ENCODE peak calls at places on chromosomes 16 and 17, in seven cellular contexts. V is epithelial cell of esophagus, J is OCI-LY7, Z is upper lobe of right lung, Q is PC-9, S is HFF-Myc, H is GM20000. I is an unnamed sample.

GRCh38 chr17:27577124-27577761 is 53.7 kb upstream of the LGALS9 start:
- DNase-seq in V (peak), J (no peak), Z (no peak), Q (no peak), S (no peak), H (no peak), I (no peak)

GRCh38 chr17:44587339-44587738 is 30.1 kb downstream of the FZD2 start:
- DNase-seq in V (peak), J (no peak), Z (peak), Q (peak), S (peak), H (no peak), I (peak)

GRCh38 chr17:55561973-55562495 is 50.8 kb upstream of the SMIM36 start:
- DNase-seq in V (no peak), J (no peak), Z (no peak), Q (no peak), S (no peak), H (no peak), I (no peak)

GRCh38 chr17:14359251-14359939 is 58.5 kb downstream of the HS3ST3B1 start:
- DNase-seq in V (no peak), J (peak), Z (no peak), Q (no peak), S (no peak), H (peak), I (no peak)

GRCh38 chr16:16778322-16778721 is 399.4 kb downstream of the NPIPA7 start:
- DNase-seq in V (no peak), J (no peak), Z (no peak), Q (no peak), S (no peak), H (no peak), I (no peak)

GRCh38 chr17:4344926-4345325 is 21.5 kb downstream of the UBE2G1 start:
- DNase-seq in V (no peak), J (no peak), Z (no peak), Q (no peak), S (no peak), H (no peak), I (no peak)

GRCh38 chr17:48605409-48605864 is 651 bp upstream of the HOXB6 start:
- DNase-seq in V (no peak), J (no peak), Z (no peak), Q (no peak), S (no peak), H (no peak), I (no peak)

GRCh38 chr16:49473773-49474172 is 100.2 kb downstream of the C16orf78 start:
- DNase-seq in V (no peak), J (no peak), Z (peak), Q (no peak), S (no peak), H (no peak), I (no peak)

GRCh38 chr16:18841833-18842525 is 40.6 kb upstream of the ARL6IP1 start:
- DNase-seq in V (peak), J (no peak), Z (no peak), Q (no peak), S (no peak), H (no peak), I (no peak)

DNA sequence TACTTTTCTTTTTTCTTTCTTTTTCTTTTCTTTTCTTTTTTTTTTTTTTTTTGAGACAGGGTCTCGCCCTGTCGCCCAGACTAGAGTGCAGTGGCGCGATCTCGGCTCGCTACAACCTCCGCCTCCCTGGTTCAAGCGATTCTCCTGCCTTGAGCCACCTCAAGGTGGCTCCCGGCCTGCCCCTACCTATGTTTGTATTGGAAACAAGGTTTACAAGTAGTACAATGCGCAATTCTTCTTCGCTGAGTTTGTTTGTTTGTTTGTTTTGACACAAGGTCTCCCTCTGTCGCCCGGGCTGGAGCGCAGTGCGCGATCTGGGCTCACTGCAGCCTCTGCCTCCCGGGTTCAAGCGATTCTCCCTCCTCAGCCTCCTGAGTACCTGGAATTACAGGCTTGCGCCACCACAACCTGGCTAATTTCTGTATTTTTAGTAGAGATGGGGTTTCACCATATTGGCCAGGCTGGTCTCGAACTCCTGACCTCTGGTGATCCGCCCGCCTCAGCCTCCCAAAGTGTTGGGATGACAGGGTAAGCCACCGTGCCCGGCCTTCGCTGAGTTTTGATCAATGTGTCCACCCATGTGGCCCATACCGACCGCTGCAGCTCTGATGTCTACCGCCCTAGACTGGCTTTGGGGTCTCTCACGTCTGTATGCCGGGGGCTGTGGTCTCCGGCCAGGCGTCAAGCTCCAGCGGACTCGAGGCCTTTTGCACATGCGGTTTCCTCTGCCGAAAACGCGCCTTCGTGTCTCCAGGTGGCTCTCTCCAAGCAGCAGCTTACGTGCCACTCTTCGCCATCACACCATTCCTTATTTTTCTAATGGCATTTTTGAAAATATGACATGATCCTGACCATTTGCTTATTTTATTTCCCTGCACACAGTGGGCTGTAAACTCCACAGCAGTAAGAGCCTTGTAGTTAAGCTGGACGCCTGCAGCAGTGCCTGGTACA is 1.1 kb upstream of the YBX2 start:
- DNase-seq in V (no peak), J (peak), Z (no peak), Q (no peak), S (no peak), H (peak), I (no peak)
- TF ChIP-seq CTCF in V (peak), J (peak), Z (no peak), Q (no peak), S (no peak), H (no peak), I (no peak)

GRCh38 chr16:4472880-4473279 is 1.5 kb downstream of the NMRAL1 start:
- DNase-seq in V (no peak), J (no peak), Z (no peak), Q (no peak), S (no peak), H (no peak), I (no peak)
- TF ChIP-seq CTCF in V (no peak), J (no peak), Z (no peak), Q (no peak), S (no peak), H (no peak), I (no peak)

GRCh38 chr16:71214771-71215381 is 15.6 kb downstream of the HYDIN start:
- DNase-seq in V (peak), J (no peak), Z (no peak), Q (no peak), S (no peak), H (peak), I (no peak)

DNA sequence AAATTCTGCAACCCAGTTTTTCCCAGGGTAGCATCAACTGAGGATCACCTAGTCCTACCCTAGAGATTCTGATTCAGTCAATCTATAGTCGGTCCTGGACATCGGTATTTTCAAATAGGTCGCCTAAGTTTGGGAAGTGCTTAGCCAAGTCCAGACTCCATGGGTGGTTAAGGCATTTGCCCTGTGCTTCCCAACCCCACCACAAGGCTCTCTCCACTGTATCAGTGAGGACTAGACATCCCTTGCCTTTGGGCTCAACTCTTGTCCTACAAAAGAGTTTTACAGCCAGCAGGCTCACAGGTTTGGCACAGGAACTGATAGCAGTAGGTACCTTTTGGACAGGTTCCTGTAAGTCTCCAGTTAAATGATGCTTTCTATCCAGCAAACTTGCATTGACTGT is 13.8 kb downstream of the HYDIN start:
- DNase-seq in V (no peak), J (no peak), Z (no peak), Q (no peak), S (no peak), H (no peak), I (no peak)
- TF ChIP-seq CTCF in V (peak), J (no peak), Z (no peak), Q (no peak), S (no peak), H (no peak), I (no peak)

DNA sequence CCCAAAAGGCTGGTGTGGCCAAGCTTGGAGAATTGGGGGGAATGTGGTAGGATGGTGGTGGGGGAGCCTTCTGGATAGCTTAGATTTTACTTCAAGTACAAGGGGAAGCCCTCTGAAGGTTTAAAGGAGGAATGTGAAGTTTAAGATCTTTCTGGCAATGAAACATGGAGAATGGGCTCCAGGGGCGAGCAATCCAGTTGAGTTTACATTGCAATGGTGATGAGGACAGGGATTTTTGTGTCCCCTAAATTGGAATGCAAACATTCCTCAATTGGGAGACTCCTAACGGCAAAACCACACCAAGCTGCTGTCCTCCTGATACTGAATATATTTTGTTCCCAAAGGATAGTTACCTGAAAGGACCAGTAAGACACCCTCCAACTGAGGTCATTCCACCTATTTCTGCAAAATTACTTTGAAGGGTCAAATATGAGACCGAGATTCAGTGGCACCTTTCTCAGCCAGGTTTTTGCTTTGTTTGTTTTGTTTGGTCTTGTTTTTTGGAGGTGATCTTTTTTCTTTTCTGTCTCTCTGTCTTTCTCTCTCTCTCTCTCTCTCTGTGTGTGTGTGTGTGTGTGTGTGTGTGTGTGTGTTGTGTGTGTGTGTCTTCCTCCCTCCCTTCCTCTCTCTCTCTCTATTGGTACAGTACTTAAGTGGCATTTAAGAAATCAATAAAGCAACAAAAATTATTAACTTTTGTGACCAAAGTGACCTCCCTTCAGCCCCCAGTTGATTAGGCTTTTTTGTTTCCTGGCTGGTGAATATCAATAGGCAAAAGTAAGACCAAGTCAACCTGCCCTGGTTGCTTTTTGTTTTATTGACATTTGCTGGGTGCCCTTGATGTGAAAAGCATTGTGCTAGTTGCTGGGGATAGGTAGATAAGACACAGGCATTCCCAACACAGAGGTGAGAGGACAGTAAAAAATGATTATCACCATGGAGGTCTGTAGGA is 16.4 kb upstream of the TAT start:
- DNase-seq in V (no peak), J (no peak), Z (no peak), Q (no peak), S (no peak), H (no peak), I (no peak)
- TF ChIP-seq CTCF in V (no peak), J (no peak), Z (no peak), Q (no peak), S (no peak), H (no peak), I (no peak)

DNA sequence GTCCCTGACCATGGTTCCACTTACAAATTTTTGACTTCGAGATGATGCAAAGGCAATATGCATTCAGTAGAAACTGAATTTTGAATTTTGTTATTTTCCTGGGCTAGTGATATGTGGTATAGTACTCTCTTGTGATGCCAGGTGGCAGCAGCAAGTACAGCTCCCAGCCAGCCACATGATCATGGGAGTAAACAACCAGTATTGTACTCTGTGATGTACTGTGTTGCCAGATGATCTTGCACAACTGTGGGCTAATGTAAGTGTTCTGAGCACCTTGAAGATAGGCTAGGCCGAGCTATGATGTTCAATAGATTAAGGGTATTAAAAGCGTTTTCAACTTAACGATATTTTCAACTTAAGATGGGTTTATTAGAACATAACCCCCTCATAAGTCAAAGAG is 250.8 kb downstream of the STX8 start:
- DNase-seq in V (peak), J (no peak), Z (no peak), Q (no peak), S (no peak), H (no peak), I (no peak)
- TF ChIP-seq CTCF in V (peak), J (no peak), Z (no peak), Q (no peak), S (no peak), H (no peak), I (no peak)